ENCODE peak calls at places on chromosomes 5 and 9, in four cellular contexts. R is A549, I is K562, B is HepG2. L is an unnamed sample.

GRCh38 chr5:68240196-68240595 is 24.6 kb downstream of the PIK3R1 start:
- DNase-seq in B (no peak), I (no peak), R (no peak), L (no peak)

GRCh38 chr5:6899215-6899614 is 186.0 kb downstream of the TENT4A start:
- DNase-seq in R (no peak), I (no peak), B (no peak), L (no peak)

GRCh38 chr5:158758666-158759065 is 341.1 kb downstream of the EBF1 start:
- DNase-seq in R (peak), B (no peak), I (no peak), L (no peak)

GRCh38 chr9:108671156-108671555 is 184.6 kb downstream of the ACTL7B start:
- DNase-seq in I (peak), B (peak), R (peak), L (no peak)

GRCh38 chr5:1877434-1878049 is 5.2 kb downstream of the IRX4 start:
- DNase-seq in R (no peak), B (no peak), I (no peak), L (no peak)

GRCh38 chr9:113649054-113649453 is 185.5 kb downstream of the RGS3 start:
- DNase-seq in B (no peak), R (no peak), I (no peak), L (no peak)

GRCh38 chr5:177474094-177474493 is 660 bp upstream of the DBN1 start:
- DNase-seq in I (no peak), R (no peak), B (no peak), L (no peak)

GRCh38 chr9:34158362-34158869 is 20.4 kb upstream of the UBAP1 start:
- DNase-seq in B (peak), I (peak), R (peak), L (no peak)

GRCh38 chr5:141958773-141959172 is 771 bp upstream of the PCDH12 start:
- DNase-seq in B (no peak), I (no peak), R (no peak), L (no peak)

GRCh38 chr5:67301285-67301904 is 104.8 kb upstream of the CD180 start:
- DNase-seq in I (no peak), B (no peak), R (no peak), L (no peak)

GRCh38 chr5:69415584-69415958 is 655 bp downstream of the MARVELD2 start:
- DNase-seq in I (no peak), R (no peak), B (peak), L (no peak)

GRCh38 chr5:21145376-21145775 is 1157.4 kb upstream of the CDH18 start:
- DNase-seq in B (no peak), R (no peak), I (no peak), L (no peak)

GRCh38 chr9:14326264-14326826 is 12.4 kb upstream of the NFIB start:
- DNase-seq in B (no peak), I (no peak), R (peak), L (no peak)

GRCh38 chr5:57174850-57175525 is 1.1 kb downstream of the GPBP1 start:
- DNase-seq in B (no peak), R (no peak), I (no peak), L (no peak)

GRCh38 chr9:95171001-95171400 is 146.5 kb downstream of the FANCC start:
- DNase-seq in I (no peak), B (no peak), R (no peak), L (peak)

GRCh38 chr5:72187388-72188070 is 80.3 kb downstream of the MAP1B start:
- DNase-seq in R (no peak), B (no peak), I (peak), L (no peak)

GRCh38 chr5:111595425-111595824 is 83.1 kb upstream of the STARD4 start:
- DNase-seq in I (no peak), B (no peak), R (no peak), L (no peak)

GRCh38 chr5:125189451-125190051 is 443.1 kb upstream of the ZNF608 start:
- DNase-seq in I (no peak), B (no peak), R (no peak), L (no peak)

GRCh38 chr9:5749306-5749705 is 83.6 kb downstream of the ERMP1 start:
- DNase-seq in B (no peak), I (no peak), R (no peak), L (no peak)

GRCh38 chr5:174596429-174596828 is 128.0 kb upstream of the MSX2 start:
- DNase-seq in I (no peak), B (no peak), R (no peak), L (no peak)

GRCh38 chr5:71972777-71973473 is 134.3 kb upstream of the MAP1B start:
- DNase-seq in I (no peak), B (peak), R (no peak), L (no peak)

GRCh38 chr5:173053041-173053440 is 3.1 kb upstream of the CREBRF start:
- DNase-seq in R (no peak), I (no peak), B (no peak), L (no peak)

GRCh38 chr9:108290839-108291585 is 564.8 kb downstream of the ACTL7B start:
- DNase-seq in I (no peak), R (no peak), B (no peak), L (no peak)

DNA sequence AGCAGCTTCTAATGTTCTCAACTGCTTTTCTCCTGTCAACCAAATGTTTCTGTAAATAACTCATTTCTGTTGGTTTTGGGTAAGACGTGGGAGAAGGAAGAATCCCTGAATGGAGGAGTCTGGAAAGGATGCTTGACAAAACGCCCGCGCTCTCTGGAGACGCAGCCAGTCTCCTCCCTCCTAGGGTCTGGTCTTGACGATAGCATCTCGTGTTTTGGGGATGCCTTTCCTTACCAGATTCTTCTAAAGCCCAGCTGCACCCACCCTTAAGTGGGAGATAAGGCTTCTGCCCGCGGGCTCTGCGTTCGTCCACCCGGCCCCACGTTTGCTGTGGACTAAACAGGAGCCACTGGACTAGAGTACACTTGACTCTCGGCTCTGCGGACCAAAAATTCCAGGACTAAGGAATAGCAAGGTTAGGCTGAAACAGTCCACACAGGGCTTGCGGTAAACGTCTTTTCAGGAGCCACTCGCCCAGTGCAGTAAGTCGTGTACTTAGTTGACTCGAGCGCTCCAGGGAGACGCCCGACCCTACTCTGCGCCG is 491 bp upstream of the CTSL start:
- DNase-seq in R (peak), I (peak), B (no peak), L (no peak)
- TF ChIP-seq SMC3 in R (no peak), I (no peak), B (no peak), L (no peak)

GRCh38 chr5:148909001-148909400 is 82.6 kb downstream of the ADRB2 start:
- DNase-seq in B (no peak), I (no peak), R (no peak), L (no peak)

GRCh38 chr5:148911386-148911785 is 85.0 kb downstream of the ADRB2 start:
- DNase-seq in I (no peak), B (no peak), R (no peak), L (no peak)

GRCh38 chr5:148910216-148910615 is 83.8 kb downstream of the ADRB2 start:
- DNase-seq in I (no peak), B (no peak), R (no peak), L (no peak)

GRCh38 chr5:148910686-148911361 is 84.4 kb downstream of the ADRB2 start:
- DNase-seq in I (no peak), B (no peak), R (peak), L (no peak)

GRCh38 chr5:148909766-148910165 is 83.4 kb downstream of the ADRB2 start:
- DNase-seq in I (no peak), R (no peak), B (no peak), L (no peak)
- TF ChIP-seq HDAC2 in I (no peak), R (no peak), B (no peak), L (no peak)

DNA sequence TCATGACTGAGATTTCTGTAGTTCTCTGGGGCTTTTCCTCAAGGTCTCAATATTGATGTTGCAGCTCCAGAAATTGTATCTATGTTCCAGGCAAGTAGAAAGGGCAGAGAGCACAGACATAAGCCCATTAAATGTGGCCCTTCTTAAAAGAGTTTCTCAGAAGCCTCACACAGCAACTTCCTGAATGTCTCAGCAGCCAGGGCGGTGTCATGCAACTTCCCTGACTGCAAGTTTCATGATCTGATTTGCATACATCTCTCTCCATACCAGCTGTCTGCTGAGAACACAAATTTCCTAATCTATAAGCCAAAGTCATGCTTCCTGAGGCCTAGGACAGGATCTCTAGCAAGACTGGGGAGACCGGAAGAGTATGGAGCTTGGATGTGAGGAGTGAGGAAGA is 13.0 kb downstream of the RGS7BP start:
- DNase-seq in B (no peak), I (no peak), R (no peak), L (no peak)
- TF ChIP-seq SMC3 in B (no peak), I (no peak), R (no peak), L (no peak)

GRCh38 chr5:26121343-26121742 is 917.0 kb downstream of the CDH9 start:
- DNase-seq in I (no peak), B (peak), R (peak), L (no peak)
- TF ChIP-seq HDAC2 in I (no peak), B (no peak), R (no peak), L (no peak)

DNA sequence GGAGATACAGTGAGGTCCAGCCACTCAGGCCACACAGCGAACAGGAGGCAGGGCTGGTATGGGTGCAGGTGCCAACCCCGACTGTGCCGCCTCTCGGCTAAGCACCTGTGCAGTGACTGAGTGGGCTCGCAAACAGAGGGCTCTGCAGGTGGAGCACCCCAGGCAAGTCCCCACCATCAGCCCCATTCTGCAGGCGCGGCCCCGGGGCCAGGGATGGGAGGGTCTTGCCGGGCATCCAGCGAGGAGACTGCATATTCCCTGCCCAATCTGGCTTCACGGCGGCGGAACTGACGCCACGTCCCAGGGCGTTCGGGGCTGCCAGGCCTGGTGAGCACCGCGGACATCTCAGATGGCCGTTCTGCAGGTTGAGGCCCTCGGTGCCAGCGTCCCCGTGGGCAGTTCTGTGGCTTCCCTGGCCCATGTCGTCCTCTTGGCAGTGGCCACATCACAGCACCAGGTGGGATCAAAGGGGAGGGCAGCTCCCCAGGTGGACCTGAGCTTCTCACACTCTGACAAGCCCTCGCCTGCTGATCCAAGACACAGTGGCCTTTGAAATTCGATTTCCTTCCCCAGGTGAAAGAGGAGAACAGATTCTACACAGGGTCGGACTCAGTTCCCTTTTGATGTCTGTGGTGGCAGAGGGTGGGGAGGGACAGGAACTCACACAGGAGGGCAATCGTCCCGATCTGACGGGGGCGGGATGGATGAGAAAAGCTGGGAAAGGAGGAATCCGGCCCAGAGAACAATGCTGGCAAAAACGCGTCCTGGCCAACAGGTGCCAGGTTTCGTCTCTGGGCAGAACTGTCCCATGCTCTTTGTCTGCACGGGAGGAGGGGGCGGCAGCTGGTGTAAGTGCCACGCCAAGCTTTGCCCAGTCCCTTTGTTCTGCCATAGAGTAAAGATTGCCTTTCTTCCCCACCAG is 18.8 kb downstream of the DBH start:
- DNase-seq in R (no peak), B (no peak), I (no peak), L (no peak)
- TF ChIP-seq SMC3 in R (no peak), B (no peak), I (no peak), L (no peak)

GRCh38 chr9:88197016-88197415 is 58.7 kb upstream of the SPATA31C2 start:
- DNase-seq in B (no peak), R (no peak), I (no peak), L (no peak)

GRCh38 chr9:88202321-88202720 is 64.0 kb upstream of the SPATA31C2 start:
- DNase-seq in I (no peak), B (no peak), R (no peak), L (no peak)

GRCh38 chr9:88196456-88196855 is 58.2 kb upstream of the SPATA31C2 start:
- DNase-seq in R (no peak), B (no peak), I (no peak), L (no peak)

GRCh38 chr9:88197781-88198345 is 59.6 kb upstream of the SPATA31C2 start:
- DNase-seq in I (no peak), R (peak), B (no peak), L (no peak)

DNA sequence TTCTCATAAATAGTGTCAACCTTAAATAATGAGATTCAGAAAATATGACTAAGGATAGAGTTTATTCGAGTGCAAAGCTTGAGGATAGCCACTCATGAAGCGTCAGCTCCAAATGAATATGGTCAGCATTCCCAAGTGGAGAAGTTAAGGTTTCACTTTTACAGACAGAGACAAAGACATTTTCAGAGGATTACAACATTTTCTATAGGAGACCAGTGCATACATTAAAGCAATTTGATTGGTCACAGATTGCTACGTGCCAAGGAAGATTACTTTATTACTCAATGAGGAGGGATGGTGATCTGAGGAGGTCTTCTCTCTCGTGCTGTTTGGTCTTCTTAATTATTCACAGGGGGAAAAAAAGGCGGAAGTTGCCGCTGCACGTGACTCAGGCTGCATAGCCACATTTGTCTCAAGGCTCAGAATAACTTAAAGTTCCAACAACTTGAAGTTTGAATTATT is 60.1 kb upstream of the SPATA31C2 start:
- DNase-seq in I (no peak), R (peak), B (no peak), L (no peak)
- TF ChIP-seq HDAC2 in I (no peak), R (no peak), B (no peak), L (no peak)

GRCh38 chr9:18825775-18826174 is 207.2 kb downstream of the SAXO1 start:
- DNase-seq in I (no peak), R (no peak), B (no peak), L (no peak)

GRCh38 chr9:18822850-18823249 is 210.2 kb downstream of the SAXO1 start:
- DNase-seq in R (no peak), I (no peak), B (no peak), L (no peak)

GRCh38 chr9:18826248-18826647 is 206.8 kb downstream of the SAXO1 start:
- DNase-seq in I (no peak), R (no peak), B (no peak), L (no peak)

GRCh38 chr9:18821794-18822193 is 211.2 kb downstream of the SAXO1 start:
- DNase-seq in R (no peak), B (peak), I (no peak), L (no peak)

GRCh38 chr9:18824095-18824666 is 208.8 kb downstream of the SAXO1 start:
- DNase-seq in I (no peak), B (peak), R (peak), L (no peak)
- TF ChIP-seq SMC3 in I (no peak), B (no peak), R (no peak), L (peak)

GRCh38 chr9:135378751-135379150 is 100.8 kb upstream of the PPP1R26 start:
- DNase-seq in R (no peak), I (no peak), B (no peak), L (no peak)

GRCh38 chr9:135377431-135377830 is 102.2 kb upstream of the PPP1R26 start:
- DNase-seq in I (no peak), B (no peak), R (no peak), L (no peak)

GRCh38 chr9:135380321-135380960 is 99.1 kb upstream of the PPP1R26 start:
- DNase-seq in I (no peak), R (no peak), B (no peak), L (no peak)

GRCh38 chr9:135381911-135382310 is 97.7 kb upstream of the PPP1R26 start:
- DNase-seq in R (no peak), B (no peak), I (no peak), L (no peak)

DNA sequence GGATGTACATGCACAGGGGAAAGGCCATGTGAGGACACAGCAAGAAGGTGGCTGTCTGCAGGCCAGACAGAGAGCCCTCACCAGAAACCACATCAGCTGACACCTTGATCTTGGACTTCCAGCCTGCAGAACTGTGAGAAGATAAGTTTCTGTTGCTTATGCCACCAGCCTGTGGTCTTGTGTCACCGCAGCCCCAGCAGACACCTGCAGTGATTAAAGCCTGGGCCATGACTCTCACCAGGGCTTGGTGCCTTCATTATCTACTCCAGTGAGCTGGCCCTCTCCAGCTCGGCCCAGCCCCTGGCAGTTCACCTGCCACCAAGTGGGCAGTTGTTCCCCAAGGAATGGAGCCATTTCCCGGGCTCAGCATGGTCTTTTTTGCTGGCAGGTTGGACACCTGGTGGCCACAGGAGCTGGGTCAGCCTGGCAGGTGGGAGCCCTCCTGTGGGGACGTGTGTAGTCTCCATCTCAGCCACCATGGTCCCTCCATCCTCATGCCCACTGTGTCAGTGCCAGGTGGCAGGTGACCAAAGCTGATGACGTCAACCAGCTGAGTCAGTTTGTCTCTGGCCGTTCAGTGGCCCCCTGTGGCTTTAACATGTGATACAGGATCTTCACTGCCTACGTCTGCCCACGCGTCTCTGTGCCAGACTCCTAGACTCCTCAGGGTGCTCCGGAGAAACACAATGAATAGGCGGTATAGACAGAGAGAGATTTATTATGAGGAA is 99.9 kb upstream of the PPP1R26 start:
- DNase-seq in I (no peak), R (no peak), B (no peak), L (no peak)
- TF ChIP-seq HDAC2 in I (no peak), R (no peak), B (no peak), L (no peak)

GRCh38 chr5:33761139-33761538 is 130.7 kb downstream of the ADAMTS12 start:
- DNase-seq in B (no peak), R (no peak), I (no peak), L (no peak)

GRCh38 chr5:33766023-33766422 is 125.8 kb downstream of the ADAMTS12 start:
- DNase-seq in I (no peak), R (no peak), B (no peak), L (no peak)

GRCh38 chr5:33763435-33763834 is 128.4 kb downstream of the ADAMTS12 start:
- DNase-seq in I (no peak), B (no peak), R (no peak), L (no peak)

GRCh38 chr5:33762859-33763258 is 128.9 kb downstream of the ADAMTS12 start:
- DNase-seq in R (no peak), I (no peak), B (no peak), L (no peak)

DNA sequence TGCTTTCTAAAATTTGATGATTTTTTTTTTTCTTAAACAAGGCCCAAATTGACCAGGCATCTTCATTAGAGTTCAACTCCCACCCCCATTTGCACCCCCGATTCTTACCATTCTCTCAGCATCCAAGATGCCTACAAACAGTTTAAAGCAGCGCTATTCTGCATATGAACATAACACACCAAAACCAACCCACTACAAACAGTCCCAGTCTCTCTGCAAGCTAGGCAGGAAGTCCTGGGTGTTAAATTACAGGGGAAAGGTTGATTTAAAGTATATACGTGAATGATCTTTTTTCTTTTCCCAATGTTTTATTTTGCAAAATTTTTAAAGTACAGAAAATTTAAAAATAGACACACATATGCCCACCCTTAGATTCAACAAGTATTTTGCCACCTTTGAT is 127.0 kb downstream of the ADAMTS12 start:
- DNase-seq in I (no peak), R (no peak), B (no peak), L (no peak)
- TF ChIP-seq SMC3 in I (no peak), R (no peak), B (no peak), L (no peak)

L was measured in GM12878.